ENCODE peak calls at places on chromosome 19, in four cellular contexts. L is body of pancreas, I is kidney, X is astrocyte of the cerebellum. K is an unnamed sample.
A peak's percentile ranks its signal among the peaks of the same experiment; 100 is the strongest.

GRCh38 chr19:23917856-23918255 is 3.2 kb downstream of the ZNF726 start:
- DNase-seq in L (peak; percentile 41), I (no peak), X (no peak), K (no peak)

GRCh38 chr19:12064266-12065099 is at the start of gene ZNF844:
- DNase-seq in L (peak; percentile 98), I (peak; percentile 99), X (peak; percentile 42), K (peak; percentile 49)

GRCh38 chr19:48471836-48472235 is 2.7 kb downstream of the CYTH2 start:
- DNase-seq in L (no peak), I (no peak), X (no peak), K (no peak)

GRCh38 chr19:35459414-35460082 is 11.5 kb downstream of the FFAR2 start:
- DNase-seq in L (peak; percentile 81), I (peak; percentile 84), X (no peak), K (no peak)

GRCh38 chr19:17248011-17248776 is 2.5 kb upstream of the NR2F6 start:
- DNase-seq in L (peak; percentile 91), I (no peak), X (no peak), K (no peak)

GRCh38 chr19:14563989-14564650 is 7.7 kb downstream of the NDUFB7 start:
- DNase-seq in L (no peak), I (no peak), X (no peak), K (no peak)

GRCh38 chr19:38837656-38838121 is 6.1 kb upstream of the ECH1 start:
- DNase-seq in L (no peak), I (no peak), X (no peak), K (no peak)

GRCh38 chr19:35117017-35117570 is 1.5 kb downstream of the FXYD3 start:
- DNase-seq in L (no peak), I (no peak), X (no peak), K (no peak)

GRCh38 chr19:13162749-13163608 is 12.8 kb downstream of the IER2 start:
- DNase-seq in L (peak; percentile 100), I (peak; percentile 99), X (peak; percentile 83), K (peak; percentile 91)

GRCh38 chr19:19643158-19644053 is at the start of gene GMIP:
- DNase-seq in L (peak; percentile 82), I (peak; percentile 91), X (no peak), K (no peak)

GRCh38 chr19:10692673-10693264 is 8.5 kb upstream of the QTRT1 start:
- DNase-seq in L (no peak), I (no peak), X (no peak), K (no peak)

GRCh38 chr19:33024398-33024797 is 40.3 kb downstream of the RHPN2 start:
- DNase-seq in L (no peak), I (no peak), X (no peak), K (no peak)

GRCh38 chr19:4597975-4598671 is 38.6 kb upstream of the SEMA6B start:
- DNase-seq in L (peak; percentile 37), I (peak; percentile 71), X (no peak), K (no peak)

GRCh38 chr19:52670046-52670445 is 31.9 kb upstream of the ZNF83 start:
- DNase-seq in L (no peak), I (no peak), X (no peak), K (no peak)

DNA sequence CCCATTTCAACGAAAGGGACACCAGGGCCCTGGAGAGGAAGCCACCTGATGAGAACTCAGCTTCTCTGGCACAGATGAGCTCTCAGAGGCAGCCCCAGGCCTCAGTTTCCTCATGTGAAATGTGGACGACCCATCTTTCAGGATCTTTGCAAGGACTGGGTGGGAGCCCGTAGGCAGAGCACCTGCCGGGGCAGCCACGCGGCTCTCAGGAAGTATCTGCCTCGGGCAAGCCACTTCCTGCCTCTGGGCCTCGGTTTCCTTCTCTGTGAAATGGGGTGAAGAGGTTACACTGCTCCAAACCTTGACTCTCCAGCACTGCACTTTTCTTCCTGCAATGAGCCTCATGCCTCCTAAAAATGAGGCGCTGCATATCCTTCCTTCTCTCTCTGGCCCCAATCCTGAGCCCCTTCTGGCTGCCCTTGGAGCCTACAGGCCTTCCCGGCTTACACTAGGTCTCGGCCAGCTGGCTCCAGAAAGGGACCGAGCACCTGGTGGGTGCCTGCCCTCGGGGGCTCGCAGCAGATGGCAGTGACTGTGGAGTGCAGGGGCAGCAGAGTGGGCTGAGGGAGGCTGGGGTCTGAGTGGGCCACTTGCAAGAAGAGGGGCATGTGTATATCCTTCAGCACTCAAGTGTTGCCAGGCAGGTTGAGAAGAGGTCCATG is 3.5 kb downstream of the SSBP4 start:
- DNase-seq in L (no peak), I (peak; percentile 75), X (no peak), K (no peak)
- H3K4me3 ChIP-seq in L (no peak overlapping the region), I (no peak overlapping the region), X (no peak overlapping the region), K (no peak overlapping the region)

DNA sequence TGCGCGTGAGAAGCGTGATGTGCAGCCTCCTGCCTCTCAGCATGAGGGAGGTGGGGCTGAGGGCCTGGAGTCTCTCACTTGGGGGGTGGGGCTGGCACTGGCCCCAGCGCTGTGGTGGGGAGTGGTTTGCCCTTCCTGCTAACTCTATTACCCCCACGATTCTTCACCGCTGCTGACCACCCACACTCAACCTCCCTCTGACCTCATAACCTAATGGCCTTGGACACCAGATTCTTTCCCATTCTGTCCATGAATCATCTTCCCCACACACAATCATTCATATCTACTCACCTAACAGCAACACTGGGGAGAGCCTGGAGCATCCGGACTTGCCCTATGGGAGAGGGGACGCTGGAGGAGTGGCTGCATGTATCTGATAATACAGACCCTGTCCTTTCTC is 8.7 kb downstream of the CD177 start:
- DNase-seq in L (no peak), I (no peak), X (no peak), K (no peak)
- TF ChIP-seq CTCF in L (no peak), I (no peak), X (no peak), K (no peak)

GRCh38 chr19:57978586-57979289 is 4.4 kb upstream of the C19orf18 start:
- DNase-seq in L (no peak), I (no peak), X (no peak), K (no peak)
- H3K4me3 ChIP-seq in L (no peak overlapping the region), I (peak overlapping the region; percentile 32), X (no peak overlapping the region), K (no peak overlapping the region)

GRCh38 chr19:29289020-29289419 is 76.1 kb upstream of the UQCRFS1 start:
- DNase-seq in L (no peak), I (no peak), X (no peak), K (no peak)

GRCh38 chr19:29292146-29292545 is 79.2 kb upstream of the UQCRFS1 start:
- DNase-seq in L (no peak), I (no peak), X (no peak), K (no peak)

GRCh38 chr19:29292562-29292961 is 79.6 kb upstream of the UQCRFS1 start:
- DNase-seq in L (no peak), I (no peak), X (no peak), K (no peak)

GRCh38 chr19:29293292-29293691 is 80.3 kb upstream of the UQCRFS1 start:
- DNase-seq in L (no peak), I (no peak), X (no peak), K (no peak)

GRCh38 chr19:29290853-29291252 is 77.9 kb upstream of the UQCRFS1 start:
- DNase-seq in L (no peak), I (no peak), X (no peak), K (no peak)
- TF ChIP-seq CTCF in L (no peak), I (no peak), X (no peak), K (no peak)

GRCh38 chr19:2240881-2241760 is 4.5 kb downstream of the SF3A2 start:
- DNase-seq in L (no peak), I (peak; percentile 66), X (no peak), K (no peak)
- H3K4me3 ChIP-seq in L (no peak overlapping the region), I (no peak overlapping the region), X (no peak overlapping the region), K (no peak overlapping the region)

K was measured in AG09309.